ENCODE peak calls at places on chromosome 2, in five cellular contexts. One of them, this sample, is unnamed.

GRCh38 chr2:21822505-21822904 is 698.7 kb downstream of the TDRD15 start:
- DNase-seq in cerebellum: no peak
- DNase-seq in endothelial cell: no peak
- DNase-seq in stimulated activated CD8-positive, alpha-beta memory T cell treated with anti-CD3 and anti-CD28 coated beads, Interleukin-2, amount 100 ng/mL, for 1 hour: no peak
- DNase-seq in GM23248: no peak
- DNase-seq in this sample: no peak

GRCh38 chr2:43210467-43211303 is 15.7 kb downstream of the ZFP36L2 start:
- DNase-seq in cerebellum: no peak
- DNase-seq in endothelial cell: no peak
- DNase-seq in stimulated activated CD8-positive, alpha-beta memory T cell treated with anti-CD3 and anti-CD28 coated beads, Interleukin-2, amount 100 ng/mL, for 1 hour: no peak
- DNase-seq in GM23248: peak
- DNase-seq in this sample: no peak

GRCh38 chr2:195363496-195363895 is 293.5 kb upstream of the SLC39A10 start:
- DNase-seq in cerebellum: no peak
- DNase-seq in endothelial cell: no peak
- DNase-seq in stimulated activated CD8-positive, alpha-beta memory T cell treated with anti-CD3 and anti-CD28 coated beads, Interleukin-2, amount 100 ng/mL, for 1 hour: no peak
- DNase-seq in GM23248: peak
- DNase-seq in this sample: no peak

GRCh38 chr2:202718614-202719013 is 83.8 kb downstream of the FAM117B start:
- DNase-seq in cerebellum: no peak
- DNase-seq in endothelial cell: no peak
- DNase-seq in stimulated activated CD8-positive, alpha-beta memory T cell treated with anti-CD3 and anti-CD28 coated beads, Interleukin-2, amount 100 ng/mL, for 1 hour: no peak
- DNase-seq in GM23248: peak
- DNase-seq in this sample: no peak

GRCh38 chr2:149703281-149703680 is 115.7 kb upstream of the MMADHC start:
- DNase-seq in cerebellum: no peak
- DNase-seq in endothelial cell: no peak
- DNase-seq in stimulated activated CD8-positive, alpha-beta memory T cell treated with anti-CD3 and anti-CD28 coated beads, Interleukin-2, amount 100 ng/mL, for 1 hour: no peak
- DNase-seq in GM23248: peak
- DNase-seq in this sample: no peak

GRCh38 chr2:88959480-88960204 is 268.2 kb downstream of the RPIA start:
- DNase-seq in cerebellum: no peak
- DNase-seq in endothelial cell: no peak
- DNase-seq in stimulated activated CD8-positive, alpha-beta memory T cell treated with anti-CD3 and anti-CD28 coated beads, Interleukin-2, amount 100 ng/mL, for 1 hour: no peak
- DNase-seq in GM23248: no peak
- DNase-seq in this sample: no peak

GRCh38 chr2:108325756-108326155 is 37.1 kb downstream of the SULT1C2 start:
- DNase-seq in cerebellum: no peak
- DNase-seq in endothelial cell: no peak
- DNase-seq in stimulated activated CD8-positive, alpha-beta memory T cell treated with anti-CD3 and anti-CD28 coated beads, Interleukin-2, amount 100 ng/mL, for 1 hour: no peak
- DNase-seq in GM23248: peak
- DNase-seq in this sample: no peak

GRCh38 chr2:69683170-69683971 is 39.8 kb upstream of the AAK1 start:
- DNase-seq in cerebellum: no peak
- DNase-seq in endothelial cell: peak
- DNase-seq in stimulated activated CD8-positive, alpha-beta memory T cell treated with anti-CD3 and anti-CD28 coated beads, Interleukin-2, amount 100 ng/mL, for 1 hour: no peak
- DNase-seq in GM23248: peak
- DNase-seq in this sample: no peak

GRCh38 chr2:238220892-238221521 is 17.5 kb upstream of the ILKAP start:
- DNase-seq in cerebellum: peak
- DNase-seq in endothelial cell: no peak
- DNase-seq in stimulated activated CD8-positive, alpha-beta memory T cell treated with anti-CD3 and anti-CD28 coated beads, Interleukin-2, amount 100 ng/mL, for 1 hour: no peak
- DNase-seq in GM23248: no peak
- DNase-seq in this sample: peak

GRCh38 chr2:143551946-143552655 is 422.9 kb downstream of the ARHGAP15 start:
- DNase-seq in cerebellum: no peak
- DNase-seq in endothelial cell: no peak
- DNase-seq in stimulated activated CD8-positive, alpha-beta memory T cell treated with anti-CD3 and anti-CD28 coated beads, Interleukin-2, amount 100 ng/mL, for 1 hour: no peak
- DNase-seq in GM23248: no peak
- DNase-seq in this sample: no peak

GRCh38 chr2:177161741-177162440 is 50.7 kb upstream of the HNRNPA3 start:
- DNase-seq in cerebellum: peak
- DNase-seq in endothelial cell: no peak
- DNase-seq in stimulated activated CD8-positive, alpha-beta memory T cell treated with anti-CD3 and anti-CD28 coated beads, Interleukin-2, amount 100 ng/mL, for 1 hour: no peak
- DNase-seq in GM23248: peak
- DNase-seq in this sample: no peak

GRCh38 chr2:221655279-221655678 is 83.2 kb upstream of the EPHA4 start:
- DNase-seq in cerebellum: no peak
- DNase-seq in endothelial cell: no peak
- DNase-seq in stimulated activated CD8-positive, alpha-beta memory T cell treated with anti-CD3 and anti-CD28 coated beads, Interleukin-2, amount 100 ng/mL, for 1 hour: no peak
- DNase-seq in GM23248: no peak
- DNase-seq in this sample: no peak

GRCh38 chr2:49843314-49843713 is 689.0 kb upstream of the FSHR start:
- DNase-seq in cerebellum: no peak
- DNase-seq in endothelial cell: no peak
- DNase-seq in stimulated activated CD8-positive, alpha-beta memory T cell treated with anti-CD3 and anti-CD28 coated beads, Interleukin-2, amount 100 ng/mL, for 1 hour: no peak
- DNase-seq in GM23248: no peak
- DNase-seq in this sample: no peak

GRCh38 chr2:27115485-27115884 is 3.4 kb downstream of the CGREF1 start:
- DNase-seq in cerebellum: no peak
- DNase-seq in endothelial cell: no peak
- DNase-seq in stimulated activated CD8-positive, alpha-beta memory T cell treated with anti-CD3 and anti-CD28 coated beads, Interleukin-2, amount 100 ng/mL, for 1 hour: no peak
- DNase-seq in GM23248: no peak
- DNase-seq in this sample: no peak

GRCh38 chr2:111900859-111901258 is 2.5 kb downstream of the MERTK start:
- DNase-seq in cerebellum: no peak
- DNase-seq in endothelial cell: peak
- DNase-seq in stimulated activated CD8-positive, alpha-beta memory T cell treated with anti-CD3 and anti-CD28 coated beads, Interleukin-2, amount 100 ng/mL, for 1 hour: no peak
- DNase-seq in GM23248: peak
- DNase-seq in this sample: no peak

GRCh38 chr2:2788076-2788475 is 457.0 kb upstream of the MYT1L start:
- DNase-seq in cerebellum: no peak
- DNase-seq in endothelial cell: no peak
- DNase-seq in stimulated activated CD8-positive, alpha-beta memory T cell treated with anti-CD3 and anti-CD28 coated beads, Interleukin-2, amount 100 ng/mL, for 1 hour: no peak
- DNase-seq in GM23248: no peak
- DNase-seq in this sample: no peak

GRCh38 chr2:98269274-98269673 is 77.0 kb upstream of the CNGA3 start:
- DNase-seq in cerebellum: no peak
- DNase-seq in endothelial cell: peak
- DNase-seq in stimulated activated CD8-positive, alpha-beta memory T cell treated with anti-CD3 and anti-CD28 coated beads, Interleukin-2, amount 100 ng/mL, for 1 hour: no peak
- DNase-seq in GM23248: peak
- DNase-seq in this sample: no peak

GRCh38 chr2:199329466-199329865 is 128.3 kb downstream of the SATB2 start:
- DNase-seq in cerebellum: no peak
- DNase-seq in endothelial cell: no peak
- DNase-seq in stimulated activated CD8-positive, alpha-beta memory T cell treated with anti-CD3 and anti-CD28 coated beads, Interleukin-2, amount 100 ng/mL, for 1 hour: no peak
- DNase-seq in GM23248: no peak
- DNase-seq in this sample: no peak

GRCh38 chr2:158943973-158944372 is 24.5 kb upstream of the TANC1 start:
- DNase-seq in cerebellum: no peak
- DNase-seq in endothelial cell: no peak
- DNase-seq in stimulated activated CD8-positive, alpha-beta memory T cell treated with anti-CD3 and anti-CD28 coated beads, Interleukin-2, amount 100 ng/mL, for 1 hour: no peak
- DNase-seq in GM23248: no peak
- DNase-seq in this sample: no peak

GRCh38 chr2:8648441-8648840 is 33.4 kb upstream of the ID2 start:
- DNase-seq in cerebellum: no peak
- DNase-seq in endothelial cell: no peak
- DNase-seq in stimulated activated CD8-positive, alpha-beta memory T cell treated with anti-CD3 and anti-CD28 coated beads, Interleukin-2, amount 100 ng/mL, for 1 hour: no peak
- DNase-seq in GM23248: no peak
- DNase-seq in this sample: no peak

GRCh38 chr2:148044322-148044721 is 23.4 kb downstream of the MBD5 start:
- DNase-seq in cerebellum: no peak
- DNase-seq in endothelial cell: no peak
- DNase-seq in stimulated activated CD8-positive, alpha-beta memory T cell treated with anti-CD3 and anti-CD28 coated beads, Interleukin-2, amount 100 ng/mL, for 1 hour: no peak
- DNase-seq in GM23248: no peak
- DNase-seq in this sample: no peak

GRCh38 chr2:43358688-43359201 is 132.3 kb upstream of the ZFP36L2 start:
- DNase-seq in cerebellum: no peak
- DNase-seq in endothelial cell: no peak
- DNase-seq in stimulated activated CD8-positive, alpha-beta memory T cell treated with anti-CD3 and anti-CD28 coated beads, Interleukin-2, amount 100 ng/mL, for 1 hour: no peak
- DNase-seq in GM23248: no peak
- DNase-seq in this sample: no peak

GRCh38 chr2:203951366-203951902 is 14.9 kb downstream of the ICOS start:
- DNase-seq in cerebellum: no peak
- DNase-seq in endothelial cell: no peak
- DNase-seq in stimulated activated CD8-positive, alpha-beta memory T cell treated with anti-CD3 and anti-CD28 coated beads, Interleukin-2, amount 100 ng/mL, for 1 hour: no peak
- DNase-seq in GM23248: no peak
- DNase-seq in this sample: no peak

GRCh38 chr2:20235655-20236302 is 10.8 kb upstream of the SDC1 start:
- DNase-seq in cerebellum: no peak
- DNase-seq in endothelial cell: no peak
- DNase-seq in stimulated activated CD8-positive, alpha-beta memory T cell treated with anti-CD3 and anti-CD28 coated beads, Interleukin-2, amount 100 ng/mL, for 1 hour: no peak
- DNase-seq in GM23248: no peak
- DNase-seq in this sample: no peak

GRCh38 chr2:219461061-219461514 is 26.4 kb downstream of the SPEG start:
- DNase-seq in cerebellum: no peak
- DNase-seq in endothelial cell: no peak
- DNase-seq in stimulated activated CD8-positive, alpha-beta memory T cell treated with anti-CD3 and anti-CD28 coated beads, Interleukin-2, amount 100 ng/mL, for 1 hour: no peak
- DNase-seq in GM23248: no peak
- DNase-seq in this sample: peak

GRCh38 chr2:212494413-212495020 is 44.1 kb downstream of the ERBB4 start:
- DNase-seq in cerebellum: no peak
- DNase-seq in endothelial cell: no peak
- DNase-seq in stimulated activated CD8-positive, alpha-beta memory T cell treated with anti-CD3 and anti-CD28 coated beads, Interleukin-2, amount 100 ng/mL, for 1 hour: no peak
- DNase-seq in GM23248: peak
- DNase-seq in this sample: no peak

GRCh38 chr2:6764968-6765723 is 100.6 kb downstream of the CMPK2 start:
- DNase-seq in cerebellum: no peak
- DNase-seq in endothelial cell: no peak
- DNase-seq in stimulated activated CD8-positive, alpha-beta memory T cell treated with anti-CD3 and anti-CD28 coated beads, Interleukin-2, amount 100 ng/mL, for 1 hour: no peak
- DNase-seq in GM23248: no peak
- DNase-seq in this sample: no peak

GRCh38 chr2:42770288-42771131 is 6.6 kb upstream of the OXER1 start:
- DNase-seq in cerebellum: no peak
- DNase-seq in endothelial cell: peak
- DNase-seq in stimulated activated CD8-positive, alpha-beta memory T cell treated with anti-CD3 and anti-CD28 coated beads, Interleukin-2, amount 100 ng/mL, for 1 hour: no peak
- DNase-seq in GM23248: peak
- DNase-seq in this sample: no peak

GRCh38 chr2:232666051-232666805 is 30.9 kb upstream of the GIGYF2 start:
- DNase-seq in cerebellum: peak
- DNase-seq in endothelial cell: no peak
- DNase-seq in stimulated activated CD8-positive, alpha-beta memory T cell treated with anti-CD3 and anti-CD28 coated beads, Interleukin-2, amount 100 ng/mL, for 1 hour: no peak
- DNase-seq in GM23248: no peak
- DNase-seq in this sample: no peak

GRCh38 chr2:85926526-85926925 is 37.7 kb upstream of the ST3GAL5 start:
- DNase-seq in cerebellum: no peak
- DNase-seq in endothelial cell: no peak
- DNase-seq in stimulated activated CD8-positive, alpha-beta memory T cell treated with anti-CD3 and anti-CD28 coated beads, Interleukin-2, amount 100 ng/mL, for 1 hour: no peak
- DNase-seq in GM23248: no peak
- DNase-seq in this sample: no peak